ENCODE peak calls at places on chromosome 9, in seven cellular contexts. K, T, P, A, U, Z and C are unnamed samples.

GRCh38 chr9:98806394-98807069 is 938 bp upstream of the GALNT12 start:
- DNase-seq in P (no peak), T (peak; percentile 27), A (no peak), Z (peak; percentile 40), U (no peak), K (no peak), C (no peak)

GRCh38 chr9:12817702-12818101 is 42.9 kb downstream of the LURAP1L start:
- DNase-seq in A (no peak), Z (peak; percentile 79), U (no peak), P (no peak), T (peak; percentile 55), K (no peak), C (peak; percentile 56)

GRCh38 chr9:16425572-16425971 is 444.9 kb downstream of the BNC2 start:
- DNase-seq in P (no peak), A (no peak), K (no peak), Z (peak; percentile 82), U (no peak), T (peak; percentile 81), C (peak; percentile 82)

GRCh38 chr9:110769667-110770066 is 101.1 kb downstream of the MUSK start:
- DNase-seq in T (peak; percentile 36), P (no peak), U (no peak), A (no peak), Z (peak; percentile 37), K (no peak), C (no peak)

GRCh38 chr9:7237473-7238243 is 479.9 kb downstream of the KDM4C start:
- DNase-seq in T (peak; percentile 31), U (no peak), P (no peak), A (no peak), K (no peak), Z (peak; percentile 19), C (no peak)

GRCh38 chr9:27124151-27124550 is 15.1 kb downstream of the TEK start:
- DNase-seq in P (no peak), Z (peak; percentile 49), T (peak; percentile 80), U (no peak), K (no peak), A (no peak), C (peak; percentile 80)

GRCh38 chr9:137544176-137544755 is 5.9 kb downstream of the PNPLA7 start:
- DNase-seq in T (no peak), Z (peak; percentile 37), K (no peak), U (no peak), A (no peak), P (no peak), C (no peak)

GRCh38 chr9:111114486-111114885 is 76.2 kb upstream of the LPAR1 start:
- DNase-seq in K (no peak), T (no peak), A (no peak), U (no peak), Z (no peak), P (no peak), C (no peak)

GRCh38 chr9:130432796-130433167 is 12.0 kb upstream of the ASS1 start:
- DNase-seq in A (peak; percentile 54), P (no peak), U (no peak), Z (no peak), T (no peak), K (no peak), C (no peak)

GRCh38 chr9:38062498-38063362 is 6.3 kb downstream of the SHB start:
- DNase-seq in A (no peak), U (no peak), K (no peak), T (peak; percentile 84), P (no peak), Z (peak; percentile 51), C (no peak)
- TF ChIP-seq CTCF in A (no peak), U (no peak), K (no peak), T (no peak), P (no peak), Z (no peak), C (no peak)

GRCh38 chr9:121739971-121740370 is 88.5 kb downstream of the DAB2IP start:
- DNase-seq in T (no peak), P (no peak), K (no peak), Z (no peak), A (no peak), U (no peak), C (no peak)
- H3K4me1 ChIP-seq in T (peaks cover 46% of the 10 kb centered on the region), P (no peaks in the 10 kb centered on the region), K (no peaks in the 10 kb centered on the region), Z (peaks cover 38% of the 10 kb centered on the region), A (peaks cover 56% of the 10 kb centered on the region), U (peaks cover 86% of the 10 kb centered on the region), C (peaks cover 14% of the 10 kb centered on the region)

GRCh38 chr9:87334366-87334765 is 163.3 kb upstream of the DAPK1 start:
- DNase-seq in P (no peak), T (no peak), A (no peak), U (no peak), Z (no peak), K (no peak), C (no peak)
- H3K27ac ChIP-seq in P (no peak overlapping the region), T (no peak overlapping the region), A (no peak overlapping the region), U (no peak overlapping the region), Z (no peak overlapping the region), K (no peak overlapping the region), C (no peak overlapping the region)

GRCh38 chr9:133030317-133031129 is at the start of gene GTF3C5:
- DNase-seq in Z (peak; percentile 100), U (peak; percentile 97), P (peak; percentile 89), K (peak; percentile 88), T (peak; percentile 99), A (peak; percentile 99), C (peak; percentile 99)
- TF ChIP-seq CTCF in Z (no peak), U (peak; percentile 15), P (peak; percentile 61), K (no peak), T (no peak), A (no peak), C (no peak)

GRCh38 chr9:106890621-106891020 is 27.7 kb downstream of the ZNF462 start:
- DNase-seq in U (no peak), P (no peak), A (no peak), K (no peak), T (no peak), Z (no peak), C (no peak)

GRCh38 chr9:106891286-106891685 is 28.3 kb downstream of the ZNF462 start:
- DNase-seq in P (no peak), K (no peak), T (no peak), A (peak; percentile 39), Z (no peak), U (no peak), C (no peak)

GRCh38 chr9:106893088-106893487 is 30.1 kb downstream of the ZNF462 start:
- DNase-seq in P (no peak), T (peak; percentile 74), A (no peak), U (no peak), K (no peak), Z (peak; percentile 61), C (no peak)

GRCh38 chr9:106888992-106889631 is 26.1 kb downstream of the ZNF462 start:
- DNase-seq in T (no peak), P (no peak), U (no peak), Z (no peak), K (no peak), A (peak; percentile 24), C (peak; percentile 97)

DNA sequence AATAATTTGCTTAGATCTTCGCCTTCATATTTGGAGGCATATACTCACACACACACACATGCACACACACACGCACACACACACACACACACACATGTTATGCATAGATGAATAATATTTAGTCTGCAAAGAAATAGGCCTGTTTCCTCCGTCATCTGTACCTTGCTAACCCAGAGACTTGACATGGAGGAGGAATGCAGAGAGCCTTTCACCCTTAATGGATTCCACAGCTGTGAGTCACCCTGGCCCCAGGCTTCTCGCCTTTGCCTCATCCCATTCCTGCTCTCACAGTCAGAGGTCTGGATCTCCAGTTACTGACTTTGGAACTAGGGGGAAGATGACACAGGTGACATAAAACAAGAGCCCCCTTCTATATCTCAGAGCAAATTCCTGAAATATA is 29.7 kb downstream of the ZNF462 start:
- DNase-seq in U (no peak), P (peak; percentile 26), T (peak; percentile 98), K (no peak), Z (peak; percentile 95), A (peak; percentile 94), C (peak; percentile 98)
- H3K4me1 ChIP-seq in U (peaks cover 8% of the 10 kb centered on the region), P (no peaks in the 10 kb centered on the region), T (peaks cover 6% of the 10 kb centered on the region), K (no peaks in the 10 kb centered on the region), Z (peaks cover 20% of the 10 kb centered on the region), A (peaks cover 74% of the 10 kb centered on the region), C (peaks cover 50% of the 10 kb centered on the region)